ENCODE peak calls at places on chromosomes 16 and 17, in eight cellular contexts. V, N, D, Q, O, T, G and I are unnamed samples.

GRCh38 chr17:9432867-9433495 is 142.6 kb downstream of the STX8 start:
- DNase-seq in V (no peak), N (no peak), D (no peak), Q (no peak), O (no peak), T (no peak), G (no peak), I (no peak)

GRCh38 chr16:57998484-57998883 is 2.0 kb downstream of the ZNF319 start:
- DNase-seq in V (peak; percentile 65), N (no peak), D (peak; percentile 49), Q (no peak), O (peak; percentile 79), T (peak; percentile 86), G (no peak), I (peak; percentile 45)

GRCh38 chr17:10824874-10825273 is 13.0 kb downstream of the PIRT start:
- DNase-seq in V (no peak), N (no peak), D (peak; percentile 50), Q (no peak), O (no peak), T (no peak), G (no peak), I (no peak)

GRCh38 chr16:67240506-67240905 is 6.8 kb downstream of the FHOD1 start:
- DNase-seq in V (no peak), N (no peak), D (no peak), Q (no peak), O (peak; percentile 84), T (peak; percentile 87), G (no peak), I (no peak)

GRCh38 chr17:83012873-83013778 is 66.3 kb upstream of the METRNL start:
- DNase-seq in V (no peak), N (no peak), D (peak; percentile 12), Q (no peak), O (no peak), T (no peak), G (no peak), I (no peak)

GRCh38 chr16:76176616-76177015 is 100.6 kb upstream of the CNTNAP4 start:
- DNase-seq in V (no peak), N (no peak), D (no peak), Q (no peak), O (no peak), T (no peak), G (no peak), I (no peak)

GRCh38 chr16:84454611-84455010 is 49.8 kb downstream of the MEAK7 start:
- DNase-seq in V (no peak), N (no peak), D (no peak), Q (no peak), O (peak; percentile 26), T (peak; percentile 40), G (peak; percentile 15), I (no peak)

GRCh38 chr16:67919618-67920210 is 11.9 kb downstream of the CTRL start:
- DNase-seq in V (no peak), N (peak; percentile 41), D (no peak), Q (no peak), O (no peak), T (no peak), G (no peak), I (no peak)

GRCh38 chr16:81885976-81886586 is 107.0 kb downstream of the PLCG2 start:
- DNase-seq in V (no peak), N (peak; percentile 67), D (peak; percentile 30), Q (no peak), O (no peak), T (no peak), G (no peak), I (peak; percentile 57)

GRCh38 chr17:79065105-79065670 is 9.4 kb upstream of the ENGASE start:
- DNase-seq in V (no peak), N (peak; percentile 48), D (peak; percentile 76), Q (no peak), O (no peak), T (peak; percentile 51), G (peak; percentile 63), I (peak; percentile 77)

GRCh38 chr17:71926746-71927398 is 193.9 kb upstream of the SOX9 start:
- DNase-seq in V (peak; percentile 53), N (no peak), D (no peak), Q (no peak), O (no peak), T (no peak), G (no peak), I (no peak)

GRCh38 chr17:17503566-17504130 is 7.5 kb upstream of the RASD1 start:
- DNase-seq in V (no peak), N (no peak), D (no peak), Q (no peak), O (peak; percentile 31), T (peak; percentile 48), G (peak; percentile 55), I (no peak)

GRCh38 chr17:71709974-71710373 is 410.8 kb upstream of the SOX9 start:
- DNase-seq in V (no peak), N (no peak), D (no peak), Q (no peak), O (no peak), T (no peak), G (no peak), I (no peak)

GRCh38 chr17:7355053-7355452 is at the start of gene TMEM95:
- DNase-seq in V (peak; percentile 25), N (no peak), D (peak; percentile 41), Q (peak; percentile 63), O (no peak), T (peak; percentile 67), G (peak; percentile 78), I (no peak)

GRCh38 chr17:48611681-48612455 is 1.1 kb upstream of the HOXB7 start:
- DNase-seq in V (peak; percentile 55), N (peak; percentile 25), D (no peak), Q (no peak), O (no peak), T (no peak), G (no peak), I (no peak)

GRCh38 chr17:65095465-65095864 is 38.9 kb upstream of the GNA13 start:
- DNase-seq in V (no peak), N (no peak), D (no peak), Q (no peak), O (no peak), T (no peak), G (no peak), I (no peak)

GRCh38 chr17:4843451-4843850 is 10.3 kb downstream of the MINK1 start:
- DNase-seq in V (no peak), N (no peak), D (no peak), Q (no peak), O (no peak), T (no peak), G (no peak), I (no peak)

GRCh38 chr17:27569257-27569722 is 61.7 kb upstream of the LGALS9 start:
- DNase-seq in V (peak; percentile 58), N (peak; percentile 51), D (no peak), Q (no peak), O (peak; percentile 63), T (no peak), G (no peak), I (peak; percentile 18)

GRCh38 chr17:72118588-72119279 is 2.1 kb upstream of the SOX9 start:
- DNase-seq in V (peak; percentile 52), N (peak; percentile 54), D (peak; percentile 89), Q (peak; percentile 68), O (no peak), T (no peak), G (peak; percentile 78), I (peak; percentile 84)

DNA sequence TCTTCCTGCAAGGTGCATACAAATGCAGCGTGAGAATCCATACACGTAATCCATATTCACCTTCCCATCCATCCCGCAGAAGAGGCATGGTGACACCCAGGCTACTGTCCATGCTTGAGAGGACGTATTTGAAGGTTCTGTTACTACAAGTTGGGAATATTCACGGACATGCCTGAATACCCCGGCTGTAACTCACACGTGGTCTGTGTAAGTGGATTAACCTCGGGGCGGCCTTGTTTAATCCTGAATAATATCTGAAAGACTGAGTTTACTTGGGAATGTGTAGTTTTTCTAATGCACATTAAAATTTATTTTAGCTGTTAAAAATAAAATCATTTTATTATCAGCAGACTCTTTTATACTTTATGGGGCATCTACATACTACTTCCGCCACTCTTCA is 13.1 kb downstream of the CPSF4L start:
- DNase-seq in V (no peak), N (no peak), D (no peak), Q (no peak), O (no peak), T (no peak), G (no peak), I (no peak)
- H3K4me3 ChIP-seq in V (no peak overlapping the region), N (no peak overlapping the region), D (no peak overlapping the region), Q (no peak overlapping the region), O (no peak overlapping the region), T (no peak overlapping the region), G (no peak overlapping the region), I (no peak overlapping the region)

DNA sequence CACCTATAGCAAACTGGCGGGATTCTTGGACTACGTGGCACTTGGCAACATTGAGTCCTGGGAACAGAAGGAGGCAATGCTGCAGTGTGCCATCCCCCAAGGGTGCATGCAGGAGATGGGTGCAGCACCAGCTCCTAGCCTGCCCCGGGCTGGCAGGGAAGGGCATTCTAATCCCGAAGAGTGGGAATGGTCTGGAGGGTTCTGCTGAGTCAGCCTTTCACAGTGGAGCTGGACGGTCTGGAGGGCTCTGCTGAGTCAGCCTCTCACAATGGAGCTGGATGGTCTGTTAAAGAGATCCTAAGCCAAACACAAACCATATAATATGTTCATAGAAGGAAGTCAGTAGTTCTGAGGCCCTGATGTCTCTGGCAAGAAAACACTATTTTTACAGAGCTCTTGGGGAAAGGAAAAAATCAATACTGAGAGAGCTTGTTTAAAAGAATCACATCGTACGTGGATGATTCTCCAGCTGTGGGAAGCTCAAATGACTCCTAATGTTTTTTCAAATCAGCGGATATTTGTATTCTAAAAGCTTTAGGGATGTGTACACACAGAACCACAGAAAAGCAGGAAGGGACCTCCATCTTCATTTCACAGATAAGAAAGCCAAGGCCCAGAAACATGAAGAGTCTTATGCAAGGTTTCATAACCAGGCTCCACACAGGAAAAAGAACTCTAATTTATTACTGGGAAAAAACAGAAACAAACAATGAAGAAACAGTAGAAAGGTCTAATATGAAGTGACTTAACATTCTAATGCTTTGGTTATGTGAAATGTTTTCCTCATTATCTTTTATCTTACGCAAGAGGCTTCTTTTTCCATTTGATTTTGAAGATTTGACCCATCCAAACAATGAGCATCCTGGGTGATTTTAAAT is 176.3 kb downstream of the VPS53 start:
- DNase-seq in V (no peak), N (no peak), D (no peak), Q (no peak), O (no peak), T (no peak), G (no peak), I (no peak)
- H3K4me1 ChIP-seq in V (no peaks in the 10 kb centered on the region), N (no peaks in the 10 kb centered on the region), D (no peaks in the 10 kb centered on the region), Q (no peaks in the 10 kb centered on the region), O (peaks cover 30% of the 10 kb centered on the region), T (peaks cover 18% of the 10 kb centered on the region), G (no peaks in the 10 kb centered on the region), I (no peaks in the 10 kb centered on the region)

GRCh38 chr16:3362931-3363330 is 7.2 kb downstream of the OR2C1 start:
- DNase-seq in V (no peak), N (no peak), D (no peak), Q (no peak), O (no peak), T (no peak), G (no peak), I (no peak)
- H3K27ac ChIP-seq in V (no peak overlapping the region), N (no peak overlapping the region), D (no peak overlapping the region), Q (no peak overlapping the region), O (no peak overlapping the region), T (no peak overlapping the region), G (no peak overlapping the region), I (no peak overlapping the region)

DNA sequence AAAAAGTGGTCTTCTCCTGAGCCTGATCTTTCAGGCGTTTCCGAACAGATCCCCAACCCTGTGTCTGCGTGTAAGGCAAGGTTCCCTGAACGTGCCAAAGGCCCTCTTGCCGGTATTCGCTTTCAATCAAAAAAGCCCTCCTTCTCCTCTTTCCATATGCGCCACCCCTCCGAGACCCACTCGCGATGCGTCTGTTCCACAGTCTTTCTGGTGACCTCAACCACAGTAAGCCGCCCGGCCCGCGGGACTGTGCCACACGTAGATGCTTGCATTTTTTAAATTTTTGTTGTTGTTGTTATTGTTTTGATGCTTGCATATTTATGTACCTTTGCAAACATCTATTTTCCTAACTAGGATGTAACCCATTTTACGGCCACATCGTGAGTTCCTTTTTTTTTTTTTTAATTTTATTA is 607 bp upstream of the PRPSAP1 start:
- DNase-seq in V (no peak), N (no peak), D (no peak), Q (peak; percentile 20), O (peak; percentile 51), T (no peak), G (no peak), I (no peak)
- H3K4me3 ChIP-seq in V (peak overlapping the region; percentile 73), N (peak overlapping the region; percentile 91), D (peak overlapping the region; percentile 92), Q (peak overlapping the region; percentile 92), O (peak overlapping the region; percentile 95), T (peak overlapping the region; percentile 92), G (peak overlapping the region; percentile 72), I (peak overlapping the region; percentile 91)